ENCODE peak calls at places on chromosomes 5 and 9, in six cellular contexts. U, C, P, J, F and N are unnamed samples.

GRCh38 chr5:6713274-6714181 is at the start of gene TENT4A:
- DNase-seq in C (no peak), U (no peak), F (no peak), J (peak; percentile 64), P (no peak), N (no peak)

GRCh38 chr5:57327934-57328333 is 154.1 kb downstream of the GPBP1 start:
- DNase-seq in F (no peak), C (no peak), J (peak; percentile 17), P (no peak), U (no peak), N (peak; percentile 41)

GRCh38 chr5:150112211-150113046 is 26.1 kb upstream of the CSF1R start:
- DNase-seq in F (no peak), U (no peak), C (peak; percentile 97), P (no peak), J (peak; percentile 97), N (peak; percentile 89)

GRCh38 chr9:5509573-5509972 is 758 bp upstream of the PDCD1LG2 start:
- DNase-seq in U (no peak), F (no peak), P (no peak), C (peak; percentile 99), J (peak; percentile 95), N (peak; percentile 95)

GRCh38 chr9:127629468-127630081 is 17.5 kb downstream of the STXBP1 start:
- DNase-seq in F (no peak), U (no peak), C (peak; percentile 21), J (peak; percentile 6), P (no peak), N (no peak)

GRCh38 chr5:94674841-94675382 is 56.4 kb downstream of the SLF1 start:
- DNase-seq in P (no peak), C (peak; percentile 18), U (no peak), F (no peak), J (peak; percentile 39), N (peak; percentile 22)

GRCh38 chr9:18502546-18502945 is 28.6 kb downstream of the ADAMTSL1 start:
- DNase-seq in J (peak; percentile 62), C (no peak), F (no peak), P (no peak), U (no peak), N (no peak)

GRCh38 chr5:179883163-179883562 is 24.5 kb downstream of the TBC1D9B start:
- DNase-seq in P (no peak), C (no peak), F (no peak), J (no peak), U (no peak), N (no peak)

GRCh38 chr5:149656576-149657182 is 73.4 kb upstream of the PPARGC1B start:
- DNase-seq in J (peak; percentile 29), F (peak; percentile 8), C (peak; percentile 36), U (no peak), P (peak; percentile 42), N (no peak)

GRCh38 chr9:133948138-133948537 is 44.0 kb downstream of the VAV2 start:
- DNase-seq in C (no peak), J (no peak), U (no peak), P (no peak), F (no peak), N (no peak)

GRCh38 chr9:127229691-127230417 is 34.7 kb upstream of the GARNL3 start:
- DNase-seq in J (no peak), F (no peak), P (no peak), C (no peak), U (no peak), N (no peak)

GRCh38 chr9:124857533-124858162 is 4.1 kb downstream of the RPL35 start:
- DNase-seq in U (no peak), J (no peak), C (no peak), P (no peak), F (no peak), N (no peak)

GRCh38 chr9:116639251-116639741 is 47.8 kb upstream of the TRIM32 start:
- DNase-seq in F (no peak), U (no peak), P (no peak), C (peak; percentile 63), J (peak; percentile 78), N (peak; percentile 68)

GRCh38 chr9:114504341-114505186 is 709 bp downstream of the WHRN start:
- DNase-seq in U (peak; percentile 69), C (peak; percentile 34), F (peak; percentile 46), J (peak; percentile 76), P (no peak), N (no peak)

GRCh38 chr5:132387649-132388117 is 18.2 kb downstream of the SLC22A5 start:
- DNase-seq in U (no peak), F (no peak), C (peak; percentile 99), P (peak; percentile 53), J (peak; percentile 95), N (peak; percentile 99)

GRCh38 chr5:91357012-91357634 is 26.0 kb downstream of the ARRDC3 start:
- DNase-seq in P (no peak), C (no peak), F (no peak), U (no peak), J (no peak), N (no peak)

GRCh38 chr9:5518937-5519319 is 8.6 kb downstream of the PDCD1LG2 start:
- DNase-seq in U (no peak), P (no peak), J (no peak), C (no peak), F (no peak), N (no peak)

GRCh38 chr9:37963936-37964739 is 60.2 kb upstream of the SLC25A51 start:
- DNase-seq in J (peak; percentile 85), F (no peak), C (peak; percentile 87), U (peak; percentile 54), P (no peak), N (peak; percentile 99)

GRCh38 chr9:7234144-7234543 is 476.4 kb downstream of the KDM4C start:
- DNase-seq in C (peak; percentile 46), F (no peak), U (no peak), P (peak; percentile 8), J (peak; percentile 63), N (peak; percentile 31)

GRCh38 chr9:6592791-6593190 is 52.7 kb downstream of the GLDC start:
- DNase-seq in F (no peak), C (no peak), U (no peak), J (no peak), P (no peak), N (no peak)

GRCh38 chr5:87266914-87267573 is 639 bp upstream of the RASA1 start:
- DNase-seq in U (no peak), J (no peak), F (peak; percentile 50), C (no peak), P (peak; percentile 37), N (no peak)

GRCh38 chr5:146130440-146131045 is 25.2 kb upstream of the PLAC8L1 start:
- DNase-seq in C (peak; percentile 24), P (peak; percentile 70), J (peak; percentile 66), U (no peak), F (no peak), N (peak; percentile 73)

GRCh38 chr9:112252194-112252593 is 77.1 kb upstream of the SUSD1 start:
- DNase-seq in F (no peak), J (no peak), C (no peak), U (no peak), P (no peak), N (no peak)

GRCh38 chr9:4065054-4065453 is 234.8 kb downstream of the GLIS3 start:
- DNase-seq in P (no peak), F (no peak), U (no peak), J (no peak), C (no peak), N (no peak)

GRCh38 chr9:131409458-131409992 is 15.6 kb downstream of the PRRC2B start:
- DNase-seq in F (no peak), C (no peak), U (no peak), P (peak; percentile 51), J (no peak), N (no peak)

GRCh38 chr9:14769235-14769580 is 46.7 kb upstream of the CER1 start:
- DNase-seq in J (peak; percentile 34), F (no peak), C (peak; percentile 6), U (no peak), P (peak; percentile 4), N (peak; percentile 53)

GRCh38 chr5:178199581-178200434 is 4.5 kb upstream of the HNRNPAB start:
- DNase-seq in F (no peak), P (no peak), U (no peak), J (no peak), C (no peak), N (no peak)

GRCh38 chr5:173789031-173789920 is 98.9 kb upstream of the CPEB4 start:
- DNase-seq in P (no peak), J (peak; percentile 92), F (no peak), C (peak; percentile 91), U (no peak), N (peak; percentile 39)